ENCODE peak calls at places on chromosomes 16 and 17, in ten cellular contexts. One of them, this sample, is unnamed.

GRCh38 chr17:79160980-79161621 is 86.5 kb downstream of the ENGASE start:
- DNase-seq in heart right ventricle: no peak
- DNase-seq in colonic mucosa: no peak
- DNase-seq in sigmoid colon: no peak
- DNase-seq in WTC11: no peak
- DNase-seq in CD8-positive, alpha-beta T cell: peak
- DNase-seq in progenitor cell of endocrine pancreas: no peak
- DNase-seq in gastrocnemius medialis: no peak
- DNase-seq in Peyer's patch: no peak
- DNase-seq in fibroblast of villous mesenchyme: no peak
- DNase-seq in this sample: no peak

GRCh38 chr16:85370881-85371651 is 242.1 kb upstream of the GSE1 start:
- DNase-seq in progenitor cell of endocrine pancreas: no peak
- DNase-seq in CD8-positive, alpha-beta T cell: no peak
- DNase-seq in Peyer's patch: peak
- DNase-seq in gastrocnemius medialis: no peak
- DNase-seq in sigmoid colon: peak
- DNase-seq in WTC11: no peak
- DNase-seq in fibroblast of villous mesenchyme: peak
- DNase-seq in heart right ventricle: no peak
- DNase-seq in colonic mucosa: peak
- DNase-seq in this sample: no peak

GRCh38 chr16:48607056-48607825 is 2.7 kb downstream of the N4BP1 start:
- DNase-seq in colonic mucosa: peak
- DNase-seq in WTC11: no peak
- DNase-seq in sigmoid colon: no peak
- DNase-seq in progenitor cell of endocrine pancreas: no peak
- DNase-seq in CD8-positive, alpha-beta T cell: no peak
- DNase-seq in gastrocnemius medialis: no peak
- DNase-seq in fibroblast of villous mesenchyme: peak
- DNase-seq in heart right ventricle: no peak
- DNase-seq in Peyer's patch: no peak
- DNase-seq in this sample: no peak

GRCh38 chr17:80837711-80838110 is 153.9 kb upstream of the CHMP6 start:
- DNase-seq in gastrocnemius medialis: no peak
- DNase-seq in heart right ventricle: no peak
- DNase-seq in sigmoid colon: no peak
- DNase-seq in Peyer's patch: no peak
- DNase-seq in WTC11: no peak
- DNase-seq in colonic mucosa: no peak
- DNase-seq in fibroblast of villous mesenchyme: no peak
- DNase-seq in progenitor cell of endocrine pancreas: no peak
- DNase-seq in CD8-positive, alpha-beta T cell: no peak
- DNase-seq in this sample: no peak

GRCh38 chr16:24635900-24636610 is 93.4 kb upstream of the TNRC6A start:
- DNase-seq in WTC11: no peak
- DNase-seq in heart right ventricle: peak
- DNase-seq in Peyer's patch: peak
- DNase-seq in sigmoid colon: peak
- DNase-seq in gastrocnemius medialis: peak
- DNase-seq in progenitor cell of endocrine pancreas: no peak
- DNase-seq in CD8-positive, alpha-beta T cell: no peak
- DNase-seq in fibroblast of villous mesenchyme: peak
- DNase-seq in colonic mucosa: peak
- DNase-seq in this sample: peak

GRCh38 chr17:41919165-41919817 is 540 bp upstream of the ACLY start:
- DNase-seq in colonic mucosa: peak
- DNase-seq in WTC11: peak
- DNase-seq in Peyer's patch: no peak
- DNase-seq in sigmoid colon: no peak
- DNase-seq in progenitor cell of endocrine pancreas: no peak
- DNase-seq in gastrocnemius medialis: no peak
- DNase-seq in fibroblast of villous mesenchyme: peak
- DNase-seq in CD8-positive, alpha-beta T cell: no peak
- DNase-seq in heart right ventricle: no peak
- DNase-seq in this sample: peak

GRCh38 chr16:30914849-30915248 is 8.5 kb upstream of the FBXL19 start:
- DNase-seq in fibroblast of villous mesenchyme: no peak
- DNase-seq in colonic mucosa: no peak
- DNase-seq in heart right ventricle: no peak
- DNase-seq in WTC11: no peak
- DNase-seq in progenitor cell of endocrine pancreas: no peak
- DNase-seq in Peyer's patch: no peak
- DNase-seq in CD8-positive, alpha-beta T cell: no peak
- DNase-seq in gastrocnemius medialis: no peak
- DNase-seq in sigmoid colon: no peak
- DNase-seq in this sample: no peak

GRCh38 chr16:1107141-1107540 is 11.1 kb upstream of the C1QTNF8 start:
- DNase-seq in colonic mucosa: no peak
- DNase-seq in CD8-positive, alpha-beta T cell: no peak
- DNase-seq in heart right ventricle: no peak
- DNase-seq in WTC11: no peak
- DNase-seq in gastrocnemius medialis: no peak
- DNase-seq in Peyer's patch: no peak
- DNase-seq in sigmoid colon: no peak
- DNase-seq in progenitor cell of endocrine pancreas: no peak
- DNase-seq in fibroblast of villous mesenchyme: no peak
- DNase-seq in this sample: no peak

GRCh38 chr17:77476006-77476405 is 335.2 kb downstream of the SEC14L1 start:
- DNase-seq in heart right ventricle: no peak
- DNase-seq in colonic mucosa: no peak
- DNase-seq in progenitor cell of endocrine pancreas: no peak
- DNase-seq in CD8-positive, alpha-beta T cell: no peak
- DNase-seq in sigmoid colon: no peak
- DNase-seq in fibroblast of villous mesenchyme: no peak
- DNase-seq in WTC11: no peak
- DNase-seq in Peyer's patch: no peak
- DNase-seq in gastrocnemius medialis: peak
- DNase-seq in this sample: no peak

GRCh38 chr17:77478281-77478680 is 337.5 kb downstream of the SEC14L1 start:
- DNase-seq in CD8-positive, alpha-beta T cell: no peak
- DNase-seq in Peyer's patch: no peak
- DNase-seq in progenitor cell of endocrine pancreas: no peak
- DNase-seq in colonic mucosa: no peak
- DNase-seq in sigmoid colon: no peak
- DNase-seq in fibroblast of villous mesenchyme: no peak
- DNase-seq in gastrocnemius medialis: no peak
- DNase-seq in WTC11: no peak
- DNase-seq in heart right ventricle: no peak
- DNase-seq in this sample: no peak

GRCh38 chr17:77476498-77476897 is 335.7 kb downstream of the SEC14L1 start:
- DNase-seq in fibroblast of villous mesenchyme: no peak
- DNase-seq in sigmoid colon: no peak
- DNase-seq in CD8-positive, alpha-beta T cell: no peak
- DNase-seq in progenitor cell of endocrine pancreas: no peak
- DNase-seq in Peyer's patch: no peak
- DNase-seq in colonic mucosa: no peak
- DNase-seq in heart right ventricle: no peak
- DNase-seq in WTC11: no peak
- DNase-seq in gastrocnemius medialis: peak
- DNase-seq in this sample: no peak

GRCh38 chr17:77478899-77479298 is 338.1 kb downstream of the SEC14L1 start:
- DNase-seq in colonic mucosa: no peak
- DNase-seq in gastrocnemius medialis: no peak
- DNase-seq in sigmoid colon: peak
- DNase-seq in Peyer's patch: no peak
- DNase-seq in WTC11: no peak
- DNase-seq in heart right ventricle: no peak
- DNase-seq in progenitor cell of endocrine pancreas: no peak
- DNase-seq in CD8-positive, alpha-beta T cell: no peak
- DNase-seq in fibroblast of villous mesenchyme: peak
- DNase-seq in this sample: no peak

DNA sequence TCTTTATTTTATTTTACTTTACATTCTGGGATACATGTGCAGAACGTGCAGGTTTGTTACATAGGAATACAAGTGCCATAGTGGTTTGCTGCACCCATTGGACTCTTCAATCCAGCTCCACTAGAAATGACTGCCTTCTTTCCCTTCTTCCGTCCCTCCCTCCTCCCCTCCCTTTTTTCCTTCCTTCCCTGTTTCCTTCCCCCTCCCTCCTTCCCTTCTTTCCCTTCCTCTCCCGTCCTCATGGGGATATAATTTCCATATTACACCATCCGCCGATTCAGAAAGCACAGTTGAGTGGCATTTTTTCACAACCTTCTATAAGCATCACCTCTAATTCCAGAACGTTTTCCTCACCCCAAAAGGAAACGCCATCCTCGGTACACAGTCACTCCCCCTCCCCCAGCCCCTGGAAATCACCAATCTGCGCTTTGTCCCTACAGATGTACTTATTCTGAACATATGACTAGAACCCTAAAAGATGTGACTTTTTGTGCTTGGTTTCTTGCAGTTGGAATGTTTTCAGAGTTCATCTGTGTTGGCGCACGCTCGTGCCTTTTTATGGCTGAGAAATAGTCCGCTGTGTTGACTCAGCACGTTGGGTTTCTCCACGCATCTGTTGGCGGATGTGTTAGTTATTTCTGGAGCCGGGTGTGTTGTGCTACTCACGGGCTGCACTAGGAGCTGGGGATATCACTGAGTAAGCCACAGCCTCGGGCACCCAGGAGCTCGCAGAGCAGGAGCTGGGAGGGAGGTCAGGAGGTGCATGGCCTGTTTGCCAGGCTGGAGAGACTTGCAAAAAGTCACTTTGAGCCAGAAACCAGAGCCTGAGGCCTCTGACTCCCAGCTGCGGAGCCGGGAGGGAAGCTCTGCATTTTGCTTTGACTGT is 336.4 kb downstream of the SEC14L1 start:
- DNase-seq in Peyer's patch: no peak
- DNase-seq in progenitor cell of endocrine pancreas: no peak
- DNase-seq in fibroblast of villous mesenchyme: peak
- DNase-seq in colonic mucosa: peak
- DNase-seq in heart right ventricle: peak
- DNase-seq in CD8-positive, alpha-beta T cell: no peak
- DNase-seq in WTC11: no peak
- DNase-seq in sigmoid colon: peak
- DNase-seq in gastrocnemius medialis: peak
- DNase-seq in this sample: peak
- TF ChIP-seq CTCF in Peyer's patch: no peak
- TF ChIP-seq CTCF in progenitor cell of endocrine pancreas: no peak
- TF ChIP-seq CTCF in fibroblast of villous mesenchyme: peak
- TF ChIP-seq CTCF in colonic mucosa: no peak
- TF ChIP-seq CTCF in heart right ventricle: no peak
- TF ChIP-seq CTCF in CD8-positive, alpha-beta T cell: no peak
- TF ChIP-seq CTCF in WTC11: no peak
- TF ChIP-seq CTCF in sigmoid colon: no peak
- TF ChIP-seq CTCF in gastrocnemius medialis: no peak
- TF ChIP-seq CTCF in this sample: no peak

DNA sequence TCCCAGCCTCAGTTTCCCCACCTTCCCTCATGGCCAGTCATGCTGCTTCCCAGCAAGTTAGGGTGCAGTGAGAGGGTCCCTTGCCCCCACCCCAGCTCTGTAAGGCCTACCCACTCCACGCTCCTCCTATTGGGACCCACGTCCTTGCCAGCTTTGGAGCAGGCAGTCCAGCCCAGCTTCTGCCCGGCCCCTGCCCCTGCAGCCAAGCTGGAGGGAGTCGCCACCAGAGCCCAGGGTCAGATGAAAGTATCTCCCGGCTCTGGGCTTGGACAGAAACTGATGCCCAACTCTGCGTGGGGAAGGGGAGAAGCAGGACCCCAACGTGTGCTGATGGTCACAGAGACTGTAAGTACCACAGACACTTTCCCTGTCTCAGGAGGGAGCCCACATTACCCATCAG is 32.6 kb downstream of the SDK2 start:
- DNase-seq in CD8-positive, alpha-beta T cell: no peak
- DNase-seq in gastrocnemius medialis: no peak
- DNase-seq in sigmoid colon: no peak
- DNase-seq in progenitor cell of endocrine pancreas: no peak
- DNase-seq in Peyer's patch: no peak
- DNase-seq in fibroblast of villous mesenchyme: no peak
- DNase-seq in colonic mucosa: no peak
- DNase-seq in WTC11: no peak
- DNase-seq in heart right ventricle: no peak
- DNase-seq in this sample: no peak
- TF ChIP-seq CTCF in CD8-positive, alpha-beta T cell: no peak
- TF ChIP-seq CTCF in gastrocnemius medialis: no peak
- TF ChIP-seq CTCF in sigmoid colon: no peak
- TF ChIP-seq CTCF in progenitor cell of endocrine pancreas: no peak
- TF ChIP-seq CTCF in Peyer's patch: no peak
- TF ChIP-seq CTCF in fibroblast of villous mesenchyme: no peak
- TF ChIP-seq CTCF in colonic mucosa: no peak
- TF ChIP-seq CTCF in WTC11: no peak
- TF ChIP-seq CTCF in heart right ventricle: no peak
- TF ChIP-seq CTCF in this sample: no peak

DNA sequence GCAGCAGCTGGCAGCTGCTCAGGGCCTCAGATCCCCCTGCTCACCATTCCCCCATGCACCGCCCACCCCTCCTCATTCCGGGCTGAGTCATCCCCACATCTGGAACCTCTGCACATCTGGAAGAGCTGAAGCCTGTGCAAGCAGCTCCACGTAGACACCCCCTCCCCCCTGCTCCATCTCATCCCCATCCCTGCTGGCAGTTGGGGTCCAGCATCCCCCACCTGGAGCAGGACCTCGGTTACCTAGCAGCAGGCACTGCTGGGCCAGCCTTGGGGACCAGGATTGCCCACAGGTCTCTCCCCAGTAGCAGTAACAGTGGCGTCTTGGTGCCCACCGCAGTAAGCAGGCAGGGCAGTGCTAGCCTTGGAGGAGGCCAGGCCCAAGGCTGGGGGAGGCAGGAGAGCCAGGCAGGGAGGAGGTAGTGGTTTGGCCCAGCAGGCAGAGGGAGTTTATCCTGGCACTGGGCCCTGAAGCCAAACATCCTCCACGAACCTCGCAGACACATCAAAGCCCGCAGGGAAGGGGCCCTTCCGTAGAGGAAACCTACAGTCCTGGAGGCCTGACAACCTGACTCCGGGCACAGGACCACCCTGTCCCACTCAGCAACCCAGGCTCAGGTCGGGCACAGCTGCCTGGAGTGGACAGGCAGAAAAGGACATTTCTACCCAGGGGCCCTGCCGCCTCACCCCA is 7.7 kb upstream of the TMEM92 start:
- DNase-seq in fibroblast of villous mesenchyme: peak
- DNase-seq in colonic mucosa: peak
- DNase-seq in CD8-positive, alpha-beta T cell: no peak
- DNase-seq in progenitor cell of endocrine pancreas: no peak
- DNase-seq in heart right ventricle: no peak
- DNase-seq in Peyer's patch: peak
- DNase-seq in gastrocnemius medialis: no peak
- DNase-seq in sigmoid colon: peak
- DNase-seq in WTC11: no peak
- DNase-seq in this sample: peak
- TF ChIP-seq CTCF in fibroblast of villous mesenchyme: peak
- TF ChIP-seq CTCF in colonic mucosa: no peak
- TF ChIP-seq CTCF in CD8-positive, alpha-beta T cell: no peak
- TF ChIP-seq CTCF in progenitor cell of endocrine pancreas: no peak
- TF ChIP-seq CTCF in heart right ventricle: no peak
- TF ChIP-seq CTCF in Peyer's patch: no peak
- TF ChIP-seq CTCF in gastrocnemius medialis: no peak
- TF ChIP-seq CTCF in sigmoid colon: no peak
- TF ChIP-seq CTCF in WTC11: no peak
- TF ChIP-seq CTCF in this sample: no peak

DNA sequence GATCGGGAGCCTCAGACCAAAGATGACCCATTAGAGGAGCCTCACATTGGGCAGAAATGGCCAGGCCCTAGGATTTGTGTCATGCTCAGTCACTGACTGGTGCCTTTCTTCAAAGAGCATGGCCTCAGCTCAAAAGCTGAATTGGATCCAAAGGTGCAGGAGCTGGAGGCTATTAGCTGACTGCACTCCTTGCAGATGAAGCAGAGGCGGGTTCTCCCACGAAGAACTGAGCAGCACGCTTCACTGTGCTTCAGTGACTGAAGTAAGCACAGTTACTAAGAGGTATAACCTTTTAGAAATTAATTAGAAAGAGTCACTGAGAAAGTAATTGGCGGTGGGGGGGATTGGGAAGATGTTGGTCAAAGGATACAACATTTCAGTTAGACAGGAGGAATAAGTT is 18.7 kb upstream of the COX10 start:
- DNase-seq in progenitor cell of endocrine pancreas: no peak
- DNase-seq in colonic mucosa: no peak
- DNase-seq in sigmoid colon: no peak
- DNase-seq in heart right ventricle: no peak
- DNase-seq in Peyer's patch: no peak
- DNase-seq in CD8-positive, alpha-beta T cell: no peak
- DNase-seq in WTC11: no peak
- DNase-seq in fibroblast of villous mesenchyme: no peak
- DNase-seq in gastrocnemius medialis: no peak
- DNase-seq in this sample: no peak
- TF ChIP-seq CTCF in progenitor cell of endocrine pancreas: no peak
- TF ChIP-seq CTCF in colonic mucosa: no peak
- TF ChIP-seq CTCF in sigmoid colon: no peak
- TF ChIP-seq CTCF in heart right ventricle: no peak
- TF ChIP-seq CTCF in Peyer's patch: no peak
- TF ChIP-seq CTCF in CD8-positive, alpha-beta T cell: no peak
- TF ChIP-seq CTCF in WTC11: no peak
- TF ChIP-seq CTCF in fibroblast of villous mesenchyme: no peak
- TF ChIP-seq CTCF in gastrocnemius medialis: no peak
- TF ChIP-seq CTCF in this sample: no peak